ENCODE peak calls at places on chromosomes 4 and X, in four cellular contexts. One of them, this sample, is unnamed. For H3K36me3, the result is how much of the 10 kb centered on the place peaks cover.

GRCh38 chr4:108385076-108385475 is 216.3 kb upstream of the LEF1 start:
- DNase-seq in MM.1S: no peak
- DNase-seq in astrocyte: no peak
- DNase-seq in hepatocyte: no peak
- DNase-seq in this sample: no peak

GRCh38 chr4:82555279-82555678 is 6.5 kb downstream of the TMEM150C start:
- DNase-seq in MM.1S: no peak
- DNase-seq in astrocyte: no peak
- DNase-seq in hepatocyte: no peak
- DNase-seq in this sample: no peak

GRCh38 chrX:47568656-47569295 is 7.8 kb downstream of the ARAF start:
- DNase-seq in MM.1S: no peak
- DNase-seq in astrocyte: no peak
- DNase-seq in hepatocyte: no peak
- DNase-seq in this sample: peak

GRCh38 chrX:42704454-42704853 is 73.5 kb downstream of the PPP1R2C start:
- DNase-seq in MM.1S: no peak
- DNase-seq in astrocyte: no peak
- DNase-seq in hepatocyte: no peak
- DNase-seq in this sample: peak

GRCh38 chrX:10486373-10486772 is 134.0 kb downstream of the MID1 start:
- DNase-seq in MM.1S: no peak
- DNase-seq in astrocyte: peak
- DNase-seq in hepatocyte: no peak
- DNase-seq in this sample: no peak

GRCh38 chr4:139918994-139919393 is 235.0 kb downstream of the MAML3 start:
- DNase-seq in MM.1S: no peak
- DNase-seq in astrocyte: peak
- DNase-seq in hepatocyte: no peak
- DNase-seq in this sample: no peak

GRCh38 chr4:153004106-153004881 is 68.2 kb downstream of the FHDC1 start:
- DNase-seq in MM.1S: no peak
- DNase-seq in astrocyte: no peak
- DNase-seq in hepatocyte: no peak
- DNase-seq in this sample: no peak

GRCh38 chrX:22025751-22026150 is 6.4 kb upstream of the PHEX start:
- DNase-seq in MM.1S: no peak
- DNase-seq in astrocyte: no peak
- DNase-seq in hepatocyte: peak
- DNase-seq in this sample: no peak

GRCh38 chrX:48957477-48957826 is at the start of gene OTUD5:
- DNase-seq in MM.1S: no peak
- DNase-seq in astrocyte: no peak
- DNase-seq in hepatocyte: peak
- DNase-seq in this sample: peak

GRCh38 chr4:155759372-155760252 is 791 bp downstream of the GUCY1B1 start:
- DNase-seq in MM.1S: peak
- DNase-seq in astrocyte: no peak
- DNase-seq in hepatocyte: peak
- DNase-seq in this sample: no peak

DNA sequence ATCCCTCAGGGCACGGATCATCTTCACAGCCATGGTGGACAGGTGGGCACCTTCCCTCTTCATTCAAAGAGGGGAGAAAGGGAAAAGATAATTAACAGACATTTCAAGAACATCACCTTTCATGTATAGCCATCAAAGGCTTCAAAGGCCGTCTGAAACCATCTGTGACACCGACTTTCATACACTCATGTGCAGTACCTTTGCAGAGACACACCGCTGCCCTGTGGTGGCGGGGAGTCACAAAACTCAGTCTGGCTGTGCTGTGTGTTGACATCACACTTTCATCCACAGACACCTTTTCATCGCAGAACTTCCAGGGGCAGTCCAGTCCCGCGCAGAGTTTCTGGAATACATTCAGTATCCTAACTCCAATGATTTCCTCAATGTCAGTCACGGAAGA is 47.6 kb upstream of the MTNR1A start:
- DNase-seq in MM.1S: no peak
- DNase-seq in astrocyte: no peak
- DNase-seq in hepatocyte: no peak
- DNase-seq in this sample: no peak
- H3K36me3 ChIP-seq in MM.1S: under half
- H3K36me3 ChIP-seq in astrocyte: half or more
- H3K36me3 ChIP-seq in hepatocyte: under half
- H3K36me3 ChIP-seq in this sample: under half

GRCh38 chr4:89307446-89308160 is at the start of gene GPRIN3:
- DNase-seq in MM.1S: peak
- DNase-seq in astrocyte: peak
- DNase-seq in hepatocyte: peak
- DNase-seq in this sample: peak
- TF ChIP-seq EZH2 in MM.1S: no peak
- TF ChIP-seq EZH2 in astrocyte: peak
- TF ChIP-seq EZH2 in hepatocyte: no peak
- TF ChIP-seq EZH2 in this sample: peak

GRCh38 chr4:1214101-1215095 is 34.5 kb downstream of the CTBP1 start:
- DNase-seq in MM.1S: no peak
- DNase-seq in astrocyte: no peak
- DNase-seq in hepatocyte: no peak
- DNase-seq in this sample: no peak

GRCh38 chr4:1211951-1212545 is 36.9 kb downstream of the CTBP1 start:
- DNase-seq in MM.1S: no peak
- DNase-seq in astrocyte: no peak
- DNase-seq in hepatocyte: no peak
- DNase-seq in this sample: no peak

GRCh38 chr4:1211371-1211770 is 37.6 kb downstream of the CTBP1 start:
- DNase-seq in MM.1S: no peak
- DNase-seq in astrocyte: no peak
- DNase-seq in hepatocyte: no peak
- DNase-seq in this sample: no peak

GRCh38 chr4:1213336-1213995 is 35.5 kb downstream of the CTBP1 start:
- DNase-seq in MM.1S: no peak
- DNase-seq in astrocyte: no peak
- DNase-seq in hepatocyte: no peak
- DNase-seq in this sample: no peak

GRCh38 chr4:1212546-1213335 is 36.2 kb downstream of the CTBP1 start:
- DNase-seq in MM.1S: no peak
- DNase-seq in astrocyte: no peak
- DNase-seq in hepatocyte: no peak
- DNase-seq in this sample: no peak
- H3K36me3 ChIP-seq in MM.1S: under half
- H3K36me3 ChIP-seq in astrocyte: under half
- H3K36me3 ChIP-seq in hepatocyte: under half
- H3K36me3 ChIP-seq in this sample: half or more

DNA sequence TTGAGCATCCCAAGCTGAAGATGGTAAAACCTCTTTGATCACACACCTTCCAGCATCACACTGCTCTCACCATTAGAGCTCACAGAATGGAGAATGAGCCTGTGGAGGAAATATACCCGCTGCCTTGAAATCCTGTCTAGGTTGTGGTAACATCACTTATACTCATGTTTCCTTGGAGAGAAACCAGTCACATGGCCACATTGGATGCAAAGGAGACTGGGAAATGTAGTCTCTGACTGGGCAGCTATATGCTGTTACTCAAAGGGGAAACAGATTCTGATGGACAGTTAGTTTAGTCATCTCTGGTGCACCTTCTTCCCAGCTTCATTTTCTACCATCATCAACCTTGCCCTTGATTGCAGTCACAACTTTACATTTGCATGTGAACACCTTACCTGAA is 286.3 kb downstream of the ANKRD50 start:
- DNase-seq in MM.1S: no peak
- DNase-seq in astrocyte: no peak
- DNase-seq in hepatocyte: no peak
- DNase-seq in this sample: no peak
- TF ChIP-seq EZH2 in MM.1S: no peak
- TF ChIP-seq EZH2 in astrocyte: no peak
- TF ChIP-seq EZH2 in hepatocyte: no peak
- TF ChIP-seq EZH2 in this sample: no peak

GRCh38 chr4:175767130-175767529 is 44.9 kb downstream of the GPM6A start:
- DNase-seq in MM.1S: no peak
- DNase-seq in astrocyte: no peak
- DNase-seq in hepatocyte: no peak
- DNase-seq in this sample: no peak
- H3K36me3 ChIP-seq in MM.1S: under half
- H3K36me3 ChIP-seq in astrocyte: under half
- H3K36me3 ChIP-seq in hepatocyte: under half
- H3K36me3 ChIP-seq in this sample: under half

DNA sequence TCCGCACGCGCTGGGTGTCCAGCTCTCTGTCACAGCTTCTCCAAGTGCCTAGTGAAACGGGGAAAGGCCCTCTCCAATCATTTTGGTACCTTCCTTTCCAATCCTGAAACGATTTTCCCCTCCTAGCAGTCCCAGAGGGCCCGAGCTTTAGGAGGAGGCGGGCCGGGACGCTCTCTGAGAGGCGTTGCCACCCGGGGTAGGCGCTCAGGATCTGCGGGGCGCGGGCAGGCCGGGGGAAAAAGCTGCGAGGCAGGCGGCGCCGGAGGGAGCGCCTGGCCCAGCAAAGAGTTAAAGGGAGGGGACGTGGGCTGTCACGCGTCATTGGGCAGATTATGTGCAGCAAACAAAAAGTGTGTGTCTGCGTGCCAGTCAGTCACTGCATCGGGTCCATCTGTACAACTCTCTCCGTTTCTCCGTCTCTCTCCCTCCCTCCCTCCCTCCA is at the start of gene PRDM8:
- DNase-seq in MM.1S: no peak
- DNase-seq in astrocyte: peak
- DNase-seq in hepatocyte: no peak
- DNase-seq in this sample: no peak
- TF ChIP-seq EZH2 in MM.1S: no peak
- TF ChIP-seq EZH2 in astrocyte: peak
- TF ChIP-seq EZH2 in hepatocyte: no peak
- TF ChIP-seq EZH2 in this sample: no peak

GRCh38 chr4:2636331-2636730 is 99.9 kb downstream of the FAM193A start:
- DNase-seq in MM.1S: no peak
- DNase-seq in astrocyte: no peak
- DNase-seq in hepatocyte: no peak
- DNase-seq in this sample: no peak
- H3K36me3 ChIP-seq in MM.1S: under half
- H3K36me3 ChIP-seq in astrocyte: under half
- H3K36me3 ChIP-seq in hepatocyte: under half
- H3K36me3 ChIP-seq in this sample: half or more

GRCh38 chr4:41752081-41752836 is 3.7 kb upstream of the PHOX2B start:
- DNase-seq in MM.1S: no peak
- DNase-seq in astrocyte: no peak
- DNase-seq in hepatocyte: no peak
- DNase-seq in this sample: no peak
- TF ChIP-seq EZH2 in MM.1S: no peak
- TF ChIP-seq EZH2 in astrocyte: no peak
- TF ChIP-seq EZH2 in hepatocyte: peak
- TF ChIP-seq EZH2 in this sample: no peak

This sample was measured in DND-41.